ENCODE peak calls at places on chromosomes 3 and 15, in eight cellular contexts. W, B, C, J, X, L, F and U are unnamed samples.

GRCh38 chr3:159785276-159785675 is 203.4 kb upstream of the IL12A start:
- DNase-seq in L (no peak), W (no peak), B (no peak), C (no peak), X (no peak), F (no peak), J (peak), U (no peak)

GRCh38 chr3:190384241-190384863 is 3.6 kb upstream of the CLDN16 start:
- DNase-seq in L (no peak), J (peak), B (no peak), W (peak), F (peak), C (no peak), X (peak), U (peak)

GRCh38 chr3:27556854-27557253 is 72.7 kb upstream of the SLC4A7 start:
- DNase-seq in X (no peak), J (no peak), L (no peak), W (no peak), C (no peak), B (no peak), F (no peak), U (no peak)

GRCh38 chr15:78004919-78005634 is 72.4 kb downstream of the TBC1D2B start:
- DNase-seq in F (no peak), L (peak), W (no peak), B (peak), J (peak), X (no peak), C (peak), U (no peak)

GRCh38 chr3:108489776-108490175 is 20.6 kb downstream of the MYH15 start:
- DNase-seq in J (peak), W (peak), C (no peak), F (peak), B (no peak), L (no peak), X (peak), U (peak)

GRCh38 chr3:37897763-37898162 is 36.1 kb downstream of the CTDSPL start:
- DNase-seq in W (no peak), C (no peak), X (no peak), L (no peak), J (no peak), F (no peak), B (no peak), U (no peak)

GRCh38 chr15:64314456-64314855 is 41.5 kb downstream of the CSNK1G1 start:
- DNase-seq in C (no peak), F (no peak), J (no peak), W (no peak), L (no peak), X (no peak), B (no peak), U (no peak)

GRCh38 chr3:78788839-78789238 is 979.0 kb downstream of the ROBO1 start:
- DNase-seq in B (no peak), W (no peak), L (no peak), F (no peak), J (no peak), C (no peak), X (no peak), U (no peak)

GRCh38 chr15:101386006-101386405 is 91.0 kb upstream of the SNRPA1 start:
- DNase-seq in B (no peak), W (no peak), F (no peak), J (no peak), L (peak), C (no peak), X (no peak), U (no peak)

GRCh38 chr15:33985287-33985686 is 17.0 kb downstream of the CHRM5 start:
- DNase-seq in F (no peak), C (peak), X (no peak), B (no peak), L (no peak), W (no peak), J (peak), U (no peak)

GRCh38 chr15:57133127-57133968 is 214.9 kb downstream of the TCF12 start:
- DNase-seq in J (no peak), B (no peak), X (peak), L (no peak), F (no peak), W (peak), C (no peak), U (peak)

GRCh38 chr3:157081681-157082210 is 78.2 kb downstream of the CCNL1 start:
- DNase-seq in L (peak), X (peak), F (no peak), J (peak), W (peak), C (peak), B (peak), U (peak)

GRCh38 chr3:183486472-183486871 is 58.1 kb upstream of the MCF2L2 start:
- DNase-seq in X (no peak), J (no peak), W (no peak), B (no peak), C (no peak), F (no peak), L (no peak), U (no peak)

GRCh38 chr3:161925749-161926360 is 429.2 kb downstream of the OTOL1 start:
- DNase-seq in J (no peak), C (no peak), L (no peak), B (no peak), X (no peak), F (no peak), W (no peak), U (no peak)

GRCh38 chr15:44662478-44663409 is 718 bp downstream of the SPG11 start:
- DNase-seq in X (peak), B (peak), W (peak), F (peak), L (peak), C (no peak), J (peak), U (peak)

GRCh38 chr3:61288446-61288845 is 37.2 kb upstream of the FHIT start:
- DNase-seq in F (no peak), X (no peak), B (no peak), C (no peak), J (no peak), L (no peak), W (no peak), U (no peak)

GRCh38 chr3:61783993-61784718 is 222.8 kb downstream of the PTPRG start:
- DNase-seq in B (no peak), C (peak), L (no peak), W (no peak), J (peak), X (no peak), F (no peak), U (no peak)

GRCh38 chr15:33955945-33956344 is 12.4 kb upstream of the CHRM5 start:
- DNase-seq in X (no peak), B (no peak), F (no peak), C (no peak), W (no peak), L (no peak), J (no peak), U (no peak)

GRCh38 chr3:29313074-29313473 is 32.2 kb downstream of the RBMS3 start:
- DNase-seq in W (no peak), X (no peak), C (no peak), F (no peak), J (no peak), L (no peak), B (no peak), U (no peak)

GRCh38 chr3:185823280-185824044 is 1.4 kb downstream of the IGF2BP2 start:
- DNase-seq in X (peak), W (peak), B (peak), C (no peak), J (no peak), L (peak), F (no peak), U (peak)

GRCh38 chr3:111750278-111750884 is 108.7 kb upstream of the PHLDB2 start:
- DNase-seq in X (no peak), B (no peak), J (no peak), C (no peak), W (no peak), F (no peak), L (no peak), U (no peak)

GRCh38 chr15:37995461-37996347 is 61.3 kb downstream of the TMCO5A start:
- DNase-seq in L (no peak), W (no peak), C (no peak), X (peak), J (peak), F (peak), B (no peak), U (no peak)

GRCh38 chr3:108031893-108032292 is 58.9 kb downstream of the CD47 start:
- DNase-seq in F (no peak), B (no peak), C (no peak), X (no peak), W (no peak), J (no peak), L (no peak), U (no peak)

GRCh38 chr3:63228677-63229076 is 49.4 kb upstream of the SYNPR start:
- DNase-seq in L (no peak), F (no peak), W (no peak), J (peak), C (no peak), B (no peak), X (peak), U (peak)
- TF ChIP-seq CTCF in L (peak), F (peak), W (no peak), J (peak), C (peak), B (no peak), X (peak), U (peak)

DNA sequence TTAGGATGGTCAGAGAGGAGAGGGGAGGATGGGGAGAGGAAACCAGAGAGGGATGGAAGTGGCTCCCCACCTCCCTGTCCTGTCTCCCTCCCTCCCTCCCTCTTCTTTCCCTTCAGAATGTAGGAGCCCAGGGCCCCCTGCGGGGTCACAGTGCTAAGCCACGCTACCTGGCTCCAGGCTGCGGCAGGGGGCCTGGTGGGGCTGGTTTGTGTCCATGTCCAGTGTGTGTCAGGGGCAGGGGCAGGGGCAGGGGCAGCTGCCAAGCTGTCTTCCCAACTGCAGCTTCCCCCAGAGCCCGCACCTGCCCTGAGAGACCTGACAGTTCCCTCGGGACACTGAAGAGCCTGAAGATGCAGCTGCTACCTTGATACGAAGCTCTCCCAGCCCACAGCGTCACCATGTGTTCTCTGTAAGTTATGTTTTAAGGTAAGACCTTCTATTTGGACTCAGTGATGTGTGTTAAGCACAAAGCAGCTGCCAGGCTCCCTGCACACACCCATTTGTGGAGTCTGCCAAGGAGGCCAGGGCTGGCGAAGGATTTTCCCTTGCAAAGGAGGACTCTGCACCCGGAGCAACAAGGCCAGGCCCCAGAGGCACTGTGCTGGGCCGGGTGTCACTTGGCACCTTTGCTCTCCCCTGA is 121.8 kb upstream of the SMAD3 start:
- DNase-seq in L (no peak), C (no peak), F (no peak), X (no peak), B (peak), J (no peak), W (no peak), U (no peak)
- TF ChIP-seq CTCF in L (no peak), C (no peak), F (peak), X (peak), B (no peak), J (no peak), W (no peak), U (no peak)

GRCh38 chr15:49079340-49080039 is 33.2 kb upstream of the SECISBP2L start:
- DNase-seq in C (no peak), J (no peak), B (no peak), W (no peak), X (no peak), L (no peak), F (no peak), U (no peak)
- TF ChIP-seq CTCF in C (no peak), J (no peak), B (no peak), W (no peak), X (no peak), L (no peak), F (no peak), U (no peak)

GRCh38 chr3:181105636-181106035 is 116.1 kb upstream of the DNAJC19 start:
- DNase-seq in F (no peak), W (no peak), J (no peak), B (no peak), C (no peak), L (no peak), X (no peak), U (no peak)

GRCh38 chr3:181103605-181104004 is 114.1 kb upstream of the DNAJC19 start:
- DNase-seq in B (no peak), W (peak), F (no peak), J (no peak), L (no peak), X (peak), C (no peak), U (peak)
- TF ChIP-seq CTCF in B (no peak), W (peak), F (peak), J (peak), L (no peak), X (peak), C (no peak), U (peak)

GRCh38 chr3:124986153-124987143 is 51.9 kb upstream of the MUC13 start:
- DNase-seq in J (peak), C (peak), F (no peak), X (no peak), L (no peak), B (peak), W (no peak), U (no peak)
- TF ChIP-seq CTCF in J (peak), C (peak), F (peak), X (peak), L (peak), B (peak), W (no peak), U (no peak)

GRCh38 chr3:134630506-134630905 is 20.3 kb downstream of the KY start:
- DNase-seq in C (no peak), J (peak), B (no peak), W (no peak), X (no peak), F (no peak), L (no peak), U (no peak)
- TF ChIP-seq CTCF in C (peak), J (peak), B (no peak), W (no peak), X (no peak), F (no peak), L (no peak), U (no peak)

DNA sequence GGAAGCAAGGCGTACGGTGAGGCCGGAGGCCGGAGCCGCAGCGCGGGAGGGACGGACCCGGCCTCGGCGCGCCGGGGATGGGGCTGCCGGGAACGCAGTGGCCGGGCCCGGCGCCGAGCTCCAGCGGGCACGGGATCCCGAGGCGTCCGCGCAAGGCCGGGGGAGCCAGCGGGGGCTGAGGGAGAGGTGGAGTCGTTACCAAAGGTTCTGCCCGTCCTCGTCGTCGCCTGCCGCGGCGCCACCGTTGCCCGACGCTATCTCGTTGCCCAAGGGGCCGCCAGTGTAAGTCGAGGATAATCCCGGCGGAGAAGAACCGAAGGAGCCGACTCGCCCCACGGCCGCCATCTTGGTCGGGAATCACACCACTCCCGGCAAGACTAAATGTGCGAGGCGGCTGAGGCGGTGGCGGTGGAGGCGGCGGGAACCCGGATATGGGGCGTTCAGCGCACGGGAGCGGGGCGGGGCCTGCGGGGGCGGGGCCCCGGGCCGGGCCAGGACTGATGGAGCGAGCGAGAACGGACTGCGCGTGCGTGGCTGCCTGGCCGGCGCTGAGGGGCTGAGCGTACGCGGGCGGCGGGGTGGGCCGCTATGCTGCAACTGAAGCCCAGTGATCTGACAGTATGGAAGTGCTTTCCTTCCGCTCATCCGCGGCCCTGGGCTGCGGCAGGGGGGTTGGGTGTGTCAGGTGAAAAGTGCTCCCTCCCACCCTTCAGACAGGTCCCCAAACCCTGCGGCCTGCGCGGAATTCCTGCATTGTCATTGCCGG is at the start of gene DYNC1LI1:
- DNase-seq in C (no peak), B (peak), X (peak), W (peak), L (peak), J (peak), F (peak), U (peak)
- TF ChIP-seq CTCF in C (no peak), B (no peak), X (no peak), W (no peak), L (no peak), J (no peak), F (no peak), U (no peak)

GRCh38 chr3:42612147-42612680 is 11.7 kb downstream of the NKTR start:
- DNase-seq in X (no peak), W (no peak), F (no peak), C (no peak), B (no peak), J (no peak), L (no peak), U (no peak)

GRCh38 chr3:42610978-42611377 is 10.5 kb downstream of the NKTR start:
- DNase-seq in C (no peak), F (no peak), B (no peak), J (no peak), L (no peak), X (no peak), W (no peak), U (no peak)

GRCh38 chr3:42608586-42608985 is 8.1 kb downstream of the NKTR start:
- DNase-seq in J (no peak), C (no peak), X (no peak), L (no peak), B (no peak), F (no peak), W (no peak), U (no peak)

GRCh38 chr3:42612928-42613327 is 12.4 kb downstream of the NKTR start:
- DNase-seq in X (peak), B (no peak), C (no peak), J (no peak), F (peak), L (no peak), W (peak), U (no peak)

DNA sequence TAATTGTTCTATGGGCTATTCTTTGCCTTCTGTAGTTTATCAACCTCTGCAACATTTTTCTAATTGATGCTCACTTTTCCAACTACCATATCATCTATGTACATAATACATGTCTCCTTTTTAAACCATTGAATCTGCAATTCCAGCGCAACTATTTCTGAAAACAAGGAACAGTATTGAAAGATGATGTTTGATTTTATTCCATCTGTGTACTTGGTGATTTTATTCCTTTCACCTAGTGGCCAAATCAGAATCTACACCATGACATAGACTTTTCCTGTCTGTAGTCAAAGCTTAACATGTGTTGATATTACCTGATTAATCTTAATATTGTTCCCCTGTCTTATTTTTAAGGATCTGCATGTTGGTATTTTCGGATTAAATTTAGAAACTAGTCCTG is 13.0 kb downstream of the NKTR start:
- DNase-seq in B (no peak), X (no peak), F (no peak), C (no peak), L (no peak), W (no peak), J (no peak), U (no peak)
- TF ChIP-seq CTCF in B (no peak), X (peak), F (peak), C (peak), L (peak), W (peak), J (peak), U (peak)

DNA sequence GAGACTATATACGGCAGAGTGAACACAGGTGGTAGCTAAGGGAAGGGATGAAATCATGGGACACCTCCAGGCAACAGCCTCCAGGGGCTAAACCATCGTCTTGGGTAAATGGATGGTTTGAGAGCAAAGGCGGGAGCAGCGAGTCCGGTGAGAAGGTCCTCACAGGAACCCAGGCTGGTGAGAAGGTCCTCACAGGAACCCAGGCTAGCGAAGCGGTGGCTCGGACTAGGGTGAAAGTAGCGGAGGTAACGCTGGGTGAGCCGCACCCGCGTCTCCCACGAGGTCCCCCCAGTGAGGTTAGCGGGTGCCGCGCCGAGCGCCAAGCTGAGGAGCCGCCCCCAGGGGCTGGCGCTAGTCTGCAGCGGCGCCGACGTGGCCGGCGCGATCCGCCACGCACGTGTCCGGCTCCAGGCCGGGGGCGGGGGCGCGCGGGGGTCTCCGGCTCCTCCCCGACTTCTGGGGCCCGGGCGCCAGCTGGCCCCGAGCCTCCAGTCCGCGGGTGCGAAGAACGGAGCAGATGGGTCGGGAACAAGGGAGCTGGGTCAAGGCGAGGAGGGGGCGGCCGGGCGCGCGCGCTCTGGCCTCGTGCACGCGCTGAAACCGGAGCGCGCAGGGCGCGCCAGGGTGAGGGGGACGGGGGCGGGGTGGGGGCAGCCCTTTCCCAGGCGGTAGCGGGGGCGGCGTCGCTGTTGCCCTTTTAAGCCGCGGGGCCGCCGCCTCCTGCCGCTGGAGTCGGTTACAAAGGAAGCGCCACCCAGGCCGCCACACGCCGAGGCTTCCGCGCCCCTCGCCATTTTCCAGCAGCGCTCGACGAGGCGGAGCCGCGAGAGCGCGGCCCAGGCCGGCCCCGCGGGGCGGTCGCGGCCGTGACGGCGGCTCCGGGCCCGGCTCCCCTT is at the start of gene UBE2Q2:
- DNase-seq in B (peak), C (no peak), W (peak), J (peak), X (peak), F (no peak), L (peak), U (peak)
- TF ChIP-seq CTCF in B (no peak), C (no peak), W (no peak), J (peak), X (no peak), F (no peak), L (no peak), U (no peak)